ENCODE peak calls at places on chromosomes 4 and X, in four cellular contexts. N, M, R and E are unnamed samples.
A peak's percentile ranks its signal among the peaks of the same experiment; 100 is the strongest.

GRCh38 chr4:92305148-92305877 is 1.5 kb downstream of the GRID2 start:
- DNase-seq in N (peak; percentile 7), R (peak; percentile 29), M (peak; percentile 72), E (peak; percentile 82)

GRCh38 chrX:27823812-27824211 is 16.0 kb downstream of the MAGEB10 start:
- DNase-seq in R (no peak), M (no peak), N (no peak), E (no peak)

GRCh38 chrX:65668362-65669310 is 1.2 kb downstream of the MSN start:
- DNase-seq in M (peak; percentile 85), N (peak; percentile 87), R (peak; percentile 78), E (peak; percentile 34)

GRCh38 chrX:44949125-44949524 is 76.1 kb downstream of the KDM6A start:
- DNase-seq in M (no peak), N (no peak), R (no peak), E (no peak)

GRCh38 chrX:151042852-151043251 is 59.7 kb downstream of the HMGB3 start:
- DNase-seq in N (no peak), R (no peak), M (no peak), E (no peak)

GRCh38 chr4:20194079-20195013 is 57.4 kb upstream of the SLIT2 start:
- DNase-seq in N (peak; percentile 89), R (peak; percentile 51), M (peak; percentile 90), E (no peak)

GRCh38 chrX:9205599-9206223 is 171.8 kb upstream of the FAM9B start:
- DNase-seq in R (no peak), N (no peak), M (no peak), E (no peak)

GRCh38 chr4:65671402-65671801 is 1.1 kb upstream of the EPHA5 start:
- DNase-seq in R (no peak), N (no peak), M (no peak), E (no peak)

GRCh38 chrX:42615161-42615563 is 162.8 kb downstream of the PPP1R2C start:
- DNase-seq in N (no peak), R (peak; percentile 36), M (no peak), E (no peak)

GRCh38 chr4:99917575-99917974 is 23.3 kb upstream of the LAMTOR3 start:
- DNase-seq in R (no peak), M (no peak), N (no peak), E (no peak)

GRCh38 chr4:5863461-5864113 is 29.3 kb downstream of the CRMP1 start:
- DNase-seq in M (peak; percentile 98), R (peak; percentile 90), N (peak; percentile 71), E (no peak)

GRCh38 chr4:184699941-184700340 is 34.0 kb downstream of the CENPU start:
- DNase-seq in R (no peak), N (peak; percentile 26), M (peak; percentile 36), E (no peak)

GRCh38 chrX:69060631-69061408 is 104.4 kb downstream of the PJA1 start:
- DNase-seq in M (peak; percentile 23), R (peak; percentile 36), N (peak; percentile 11), E (no peak)

GRCh38 chr4:2366252-2367192 is 51.9 kb downstream of the ZFYVE28 start:
- DNase-seq in N (no peak), R (no peak), M (no peak), E (peak; percentile 79)
- H3K4me3 ChIP-seq in N (no peak overlapping the region), R (no peak overlapping the region), M (no peak overlapping the region), E (no peak overlapping the region)

GRCh38 chr4:132605551-132605950 is 543.5 kb upstream of the PCDH10 start:
- DNase-seq in N (no peak), M (no peak), R (no peak), E (no peak)
- TF ChIP-seq CTCF in N (no peak), M (no peak), R (no peak), E (no peak)

DNA sequence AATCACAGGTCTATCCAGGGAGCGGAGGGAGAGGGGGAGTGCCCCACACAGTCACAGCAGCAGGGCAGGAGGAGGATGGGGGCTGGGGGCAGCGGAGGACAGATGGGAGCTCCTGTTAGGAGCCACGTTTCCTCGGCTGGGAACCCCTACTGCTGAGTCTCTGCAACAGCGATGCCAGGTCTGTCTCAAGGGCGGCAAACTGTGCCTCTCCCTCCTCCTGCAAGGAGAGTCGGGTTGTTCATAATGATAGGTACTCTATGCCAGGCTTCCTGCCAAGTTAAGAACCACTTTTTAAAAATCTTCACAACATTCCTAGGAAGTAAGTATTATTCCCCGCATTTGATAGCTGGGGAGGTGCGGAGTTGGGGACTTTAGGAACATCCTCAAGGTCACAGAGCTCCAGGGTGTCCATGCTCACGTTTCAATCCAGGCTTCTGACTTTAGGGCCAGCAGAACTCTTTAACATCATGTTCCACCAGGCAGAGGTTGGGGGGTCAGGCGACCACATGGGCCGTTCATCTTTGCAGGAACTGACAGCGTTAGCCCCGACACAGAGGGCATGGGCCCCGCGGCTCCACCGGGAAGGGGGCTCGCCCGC is 98.3 kb upstream of the MAML3 start:
- DNase-seq in M (no peak), R (no peak), N (peak; percentile 3), E (no peak)
- H3K4me3 ChIP-seq in M (no peak overlapping the region), R (no peak overlapping the region), N (no peak overlapping the region), E (peak overlapping the region; percentile 82)

GRCh38 chrX:49166914-49167739 is 4.6 kb downstream of the MAGIX start:
- DNase-seq in R (peak; percentile 78), M (peak; percentile 85), N (peak; percentile 86), E (no peak)

GRCh38 chrX:49164589-49165360 is 2.2 kb downstream of the MAGIX start:
- DNase-seq in R (no peak), M (no peak), N (no peak), E (no peak)

GRCh38 chrX:49163555-49164419 is 1.2 kb downstream of the MAGIX start:
- DNase-seq in N (peak; percentile 75), R (peak; percentile 73), M (peak; percentile 65), E (peak; percentile 87)

GRCh38 chrX:49167740-49168108 is 4.0 kb upstream of the PLP2 start:
- DNase-seq in N (no peak), R (no peak), M (no peak), E (no peak)

DNA sequence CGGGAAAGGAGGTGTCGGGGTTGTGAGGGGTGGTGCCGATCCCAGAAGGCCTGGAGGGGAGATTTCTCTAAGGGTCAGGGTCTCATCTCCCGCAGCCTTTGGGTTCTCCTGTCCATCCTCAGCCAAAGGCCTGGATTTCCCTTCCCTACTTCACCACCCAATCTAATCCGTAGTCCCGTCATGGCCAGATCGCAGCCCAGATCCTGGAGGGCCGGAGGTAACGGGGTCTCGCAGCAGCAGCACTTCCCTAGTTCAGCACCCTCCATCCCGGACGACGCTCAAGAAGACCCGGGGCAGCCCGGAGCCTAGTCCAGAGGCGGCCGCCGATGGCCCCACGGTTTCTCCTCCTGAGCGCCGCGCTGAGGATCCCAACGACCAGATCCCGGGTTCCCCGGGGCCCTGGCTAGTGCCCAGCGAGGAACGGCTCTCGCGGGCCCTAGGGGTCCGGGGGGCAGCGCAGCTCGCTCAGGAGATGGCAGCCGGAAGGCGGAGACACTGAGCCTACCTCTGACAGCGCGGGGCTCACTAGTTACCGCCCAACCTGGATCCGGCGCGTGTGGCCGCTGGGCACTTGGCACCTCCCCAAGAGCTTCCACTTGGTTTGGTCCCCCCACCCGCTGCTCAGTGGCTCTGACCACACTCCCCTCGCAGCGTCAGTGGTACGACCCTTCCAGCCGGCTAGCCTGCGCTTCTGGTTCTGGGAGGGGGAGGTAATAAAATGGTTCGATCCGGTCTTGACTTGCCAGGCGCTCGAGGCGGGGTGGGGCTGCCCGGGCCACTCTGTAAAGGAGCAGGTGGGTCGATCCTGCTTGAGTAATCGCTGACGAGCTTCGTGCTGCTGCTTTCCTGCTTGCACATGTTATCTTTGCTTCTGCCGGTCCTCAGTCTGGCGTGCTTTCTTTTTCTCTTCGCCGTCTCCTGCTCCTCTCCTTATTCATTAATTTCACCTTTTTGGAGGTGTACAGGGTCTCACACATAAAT is 3.6 kb downstream of the MAGIX start:
- DNase-seq in M (peak; percentile 76), R (peak; percentile 88), N (peak; percentile 62), E (peak; percentile 62)
- TF ChIP-seq CTCF in M (no peak), R (no peak), N (peak; percentile 21), E (peak; percentile 23)

GRCh38 chr4:165301833-165302232 is 25.6 kb upstream of the MSMO1 start:
- DNase-seq in M (peak; percentile 28), R (no peak), N (peak; percentile 9), E (no peak)
- H3K4me3 ChIP-seq in M (peak overlapping the region; percentile 61), R (no peak overlapping the region), N (peak overlapping the region; percentile 53), E (peak overlapping the region; percentile 20)

DNA sequence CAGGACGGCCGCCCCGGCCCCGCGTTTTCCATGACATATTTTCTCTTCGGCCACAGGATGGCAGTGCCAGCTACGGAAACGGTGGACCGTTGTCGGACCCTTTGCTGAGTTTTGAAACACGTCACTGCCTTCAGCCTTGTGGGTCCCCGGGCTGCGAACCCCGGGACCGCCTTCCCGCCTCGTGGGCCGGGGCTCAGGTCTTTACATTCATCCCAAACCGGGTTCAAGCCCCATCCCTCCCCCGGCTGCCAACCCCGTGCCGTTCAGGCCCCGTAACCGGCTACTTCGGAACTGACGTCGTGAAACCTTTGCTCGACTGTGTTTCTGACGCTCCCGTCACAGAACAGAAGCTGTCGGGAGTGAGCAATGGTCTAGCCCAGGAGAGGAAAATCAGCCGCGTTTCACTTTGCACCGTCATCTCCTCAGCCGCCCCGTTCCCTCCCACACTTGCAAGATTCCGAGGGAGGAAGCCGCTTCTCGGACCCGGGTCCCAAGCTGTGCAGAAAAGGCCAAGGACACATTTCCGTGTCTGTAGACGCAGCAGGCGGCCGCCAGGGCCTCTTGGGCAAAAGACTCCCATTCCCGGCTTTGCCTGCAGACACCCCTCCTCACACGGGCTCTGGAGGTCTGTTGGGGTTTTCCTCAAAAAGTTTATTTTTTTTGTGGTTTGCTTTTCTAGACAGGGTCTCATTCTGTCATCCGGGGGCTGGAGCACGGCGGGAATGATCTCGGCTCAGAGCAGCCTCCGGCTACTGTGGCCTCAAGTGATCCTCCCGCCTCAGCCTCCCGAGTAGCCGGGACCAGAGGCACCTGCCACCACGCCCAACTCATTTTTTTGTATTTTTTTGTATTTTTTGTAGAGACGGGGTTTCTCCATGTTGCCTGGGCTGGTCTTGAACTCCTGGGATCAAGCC is 41.4 kb upstream of the PPP2R3B start:
- DNase-seq in N (peak; percentile 19), M (no peak), R (no peak), E (peak; percentile 28)
- TF ChIP-seq CTCF in N (peak; percentile 38), M (no peak), R (no peak), E (no peak)